ENCODE peak calls at places on chromosomes 1 and 21, in six cellular contexts. U, S, C, J, F and B are unnamed samples.

GRCh38 chr1:185317886-185318310 is 855 bp upstream of the IVNS1ABP start:
- DNase-seq in J (peak; percentile 27), U (peak; percentile 60), F (peak; percentile 47), S (no peak), C (peak; percentile 42), B (peak; percentile 51)

GRCh38 chr1:177138347-177138746 is 26.2 kb downstream of the ASTN1 start:
- DNase-seq in F (peak; percentile 5), J (no peak), C (no peak), U (no peak), S (no peak), B (no peak)

GRCh38 chr1:155910621-155911121 is 478 bp downstream of the RIT1 start:
- DNase-seq in S (peak; percentile 49), C (peak; percentile 59), J (peak; percentile 37), F (peak; percentile 13), U (no peak), B (no peak)

GRCh38 chr1:19353596-19353995 is 41.5 kb downstream of the SLC66A1 start:
- DNase-seq in C (no peak), U (no peak), J (no peak), S (peak; percentile 37), F (no peak), B (no peak)

GRCh38 chr1:205565799-205566198 is 61.3 kb downstream of the CDK18 start:
- DNase-seq in U (no peak), F (no peak), C (no peak), S (no peak), J (no peak), B (no peak)

GRCh38 chr1:184888505-184888904 is 85.8 kb downstream of the NIBAN1 start:
- DNase-seq in S (no peak), C (no peak), F (no peak), U (no peak), J (peak; percentile 53), B (no peak)

GRCh38 chr21:45831991-45832740 is 149.4 kb upstream of the COL6A1 start:
- DNase-seq in U (no peak), C (no peak), F (no peak), J (peak; percentile 79), S (no peak), B (no peak)

GRCh38 chr1:207181838-207182237 is 77.8 kb downstream of the C4BPA start:
- DNase-seq in J (peak; percentile 35), C (peak; percentile 20), F (no peak), S (no peak), U (no peak), B (no peak)

GRCh38 chr1:30778156-30778978 is 20.8 kb upstream of the LAPTM5 start:
- DNase-seq in U (peak; percentile 91), S (no peak), J (peak; percentile 94), F (peak; percentile 80), C (peak; percentile 44), B (no peak)

GRCh38 chr1:32759997-32760623 is 57.0 kb downstream of the YARS1 start:
- DNase-seq in J (peak; percentile 67), F (peak; percentile 99), S (peak; percentile 86), U (peak; percentile 99), C (peak; percentile 95), B (peak; percentile 96)

GRCh38 chr1:119219711-119220110 is 79.3 kb upstream of the WARS2 start:
- DNase-seq in S (no peak), C (no peak), U (no peak), F (no peak), J (no peak), B (no peak)

GRCh38 chr1:47183308-47184089 is 6.3 kb downstream of the PDZK1IP1 start:
- DNase-seq in J (no peak), U (peak; percentile 38), C (no peak), F (no peak), S (no peak), B (no peak)

GRCh38 chr1:63916485-63917360 is 142.9 kb downstream of the ROR1 start:
- DNase-seq in C (no peak), U (no peak), S (no peak), J (no peak), F (no peak), B (no peak)

GRCh38 chr1:41354956-41355355 is 6.3 kb upstream of the FOXO6 start:
- DNase-seq in S (peak; percentile 7), J (no peak), F (no peak), C (no peak), U (no peak), B (no peak)

GRCh38 chr1:152959273-152959672 is 11.2 kb upstream of the SPRR4 start:
- DNase-seq in F (no peak), U (no peak), J (no peak), S (no peak), C (no peak), B (no peak)

GRCh38 chr1:71881611-71882010 is 400.7 kb downstream of the NEGR1 start:
- DNase-seq in F (no peak), C (no peak), S (no peak), U (no peak), J (peak; percentile 6), B (no peak)

GRCh38 chr1:152459596-152460528 is 45.8 kb upstream of the CRNN start:
- DNase-seq in F (peak; percentile 72), C (peak; percentile 83), J (peak; percentile 85), S (peak; percentile 12), U (no peak), B (peak; percentile 56)

GRCh38 chr1:228837817-228838716 is 102.8 kb downstream of the RHOU start:
- DNase-seq in U (peak; percentile 65), J (peak; percentile 96), C (peak; percentile 96), S (no peak), F (peak; percentile 70), B (peak; percentile 80)

GRCh38 chr21:34936299-34936698 is 112.8 kb downstream of the RUNX1 start:
- DNase-seq in U (no peak), S (no peak), C (no peak), F (no peak), J (no peak), B (no peak)

GRCh38 chr21:34935868-34936267 is 113.2 kb downstream of the RUNX1 start:
- DNase-seq in U (no peak), C (no peak), S (no peak), J (no peak), F (no peak), B (no peak)

GRCh38 chr21:34935452-34935851 is 113.7 kb downstream of the RUNX1 start:
- DNase-seq in S (no peak), F (no peak), U (no peak), J (no peak), C (no peak), B (no peak)

GRCh38 chr21:34933609-34934345 is 115.3 kb downstream of the RUNX1 start:
- DNase-seq in C (no peak), S (no peak), J (no peak), F (no peak), U (no peak), B (no peak)

GRCh38 chr21:34934350-34934749 is 114.8 kb downstream of the RUNX1 start:
- DNase-seq in C (no peak), S (no peak), U (no peak), F (no peak), J (no peak), B (no peak)
- H3K4me1 ChIP-seq in C (peaks cover 18% of the 10 kb centered on the region), S (no peaks in the 10 kb centered on the region), U (peaks cover 22% of the 10 kb centered on the region), F (no peaks in the 10 kb centered on the region), J (no peaks in the 10 kb centered on the region), B (no peaks in the 10 kb centered on the region)

GRCh38 chr1:248808876-248809275 is 16.8 kb downstream of the SH3BP5L start:
- DNase-seq in C (no peak), S (no peak), F (no peak), U (no peak), J (no peak), B (no peak)

GRCh38 chr1:248812736-248813425 is 12.8 kb downstream of the SH3BP5L start:
- DNase-seq in J (no peak), F (no peak), U (no peak), C (no peak), S (no peak), B (no peak)

GRCh38 chr1:248810727-248811513 is 14.8 kb downstream of the SH3BP5L start:
- DNase-seq in J (peak; percentile 62), F (peak; percentile 37), U (no peak), C (no peak), S (no peak), B (no peak)

GRCh38 chr1:248811514-248812490 is 13.9 kb downstream of the SH3BP5L start:
- DNase-seq in U (no peak), F (peak; percentile 25), C (peak; percentile 18), J (no peak), S (no peak), B (no peak)

DNA sequence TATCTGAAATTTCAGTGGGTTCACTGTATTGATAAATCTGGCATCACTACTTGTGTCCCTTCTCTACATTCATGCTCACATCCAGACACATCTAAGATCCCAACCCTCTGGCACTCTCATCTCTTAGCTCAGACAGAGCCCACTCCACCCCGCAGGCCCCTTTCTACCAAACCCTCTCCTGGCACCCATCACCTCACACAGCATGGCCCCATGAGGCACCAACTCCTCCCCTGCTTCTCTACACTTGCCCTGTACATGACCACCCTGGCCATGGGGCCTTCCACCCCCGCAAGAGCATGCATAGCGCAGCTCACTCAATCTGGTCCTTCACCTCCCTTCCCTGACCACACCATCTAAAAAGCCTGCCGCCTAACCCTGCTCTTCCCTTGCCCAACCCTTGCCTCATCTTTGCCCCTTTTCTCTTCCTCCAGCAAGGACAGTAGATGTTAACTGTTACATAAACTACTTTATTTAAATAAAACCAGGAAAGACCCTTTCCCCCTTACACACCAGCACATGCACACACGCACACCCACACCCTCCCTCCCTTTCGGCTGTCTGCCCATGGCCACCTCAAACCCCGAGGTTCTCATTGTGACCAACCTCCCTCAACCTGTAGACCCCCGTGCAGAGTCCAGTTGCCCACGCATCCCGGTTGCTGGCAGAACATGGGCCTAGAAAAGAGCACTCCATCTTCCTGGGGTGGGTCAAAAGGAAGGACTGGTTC is 15.6 kb downstream of the SH3BP5L start:
- DNase-seq in F (no peak), U (no peak), J (no peak), S (no peak), C (no peak), B (no peak)
- H3K4me1 ChIP-seq in F (no peaks in the 10 kb centered on the region), U (no peaks in the 10 kb centered on the region), J (peaks cover 9% of the 10 kb centered on the region), S (no peaks in the 10 kb centered on the region), C (peaks cover 10% of the 10 kb centered on the region), B (no peaks in the 10 kb centered on the region)

DNA sequence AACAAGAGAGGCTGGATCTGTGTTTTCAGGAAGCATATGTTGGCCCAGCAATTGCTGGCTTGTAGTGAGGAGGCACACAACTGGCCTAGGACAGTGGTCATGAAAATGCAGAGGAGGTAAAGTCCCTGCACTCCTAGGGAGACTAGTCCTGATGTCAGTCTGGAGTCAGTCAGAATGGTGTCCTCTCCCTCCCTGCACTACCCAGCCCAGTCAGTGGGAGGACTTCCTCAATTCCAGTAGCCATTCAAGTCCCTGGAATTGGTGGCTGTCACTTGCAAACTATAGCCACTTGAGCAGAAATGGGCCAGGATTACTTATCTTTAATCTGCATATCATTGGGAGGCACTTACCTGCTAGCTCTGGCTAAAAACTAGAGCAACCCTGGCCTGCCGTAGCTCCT is 18.6 kb downstream of the NDUFS5 start:
- DNase-seq in U (no peak), C (no peak), J (no peak), S (no peak), F (no peak), B (no peak)
- H3K4me1 ChIP-seq in U (no peaks in the 10 kb centered on the region), C (peaks cover 5% of the 10 kb centered on the region), J (peaks cover 16% of the 10 kb centered on the region), S (peaks cover 13% of the 10 kb centered on the region), F (no peaks in the 10 kb centered on the region), B (no peaks in the 10 kb centered on the region)

GRCh38 chr1:220929304-220929703 is 50.1 kb downstream of the HLX start:
- DNase-seq in S (no peak), C (no peak), F (no peak), U (no peak), J (no peak), B (no peak)
- H3K4me1 ChIP-seq in S (no peaks in the 10 kb centered on the region), C (no peaks in the 10 kb centered on the region), F (no peaks in the 10 kb centered on the region), U (no peaks in the 10 kb centered on the region), J (no peaks in the 10 kb centered on the region), B (no peaks in the 10 kb centered on the region)

GRCh38 chr1:15068152-15068551 is 85.4 kb upstream of the TMEM51 start:
- DNase-seq in C (no peak), U (no peak), F (no peak), S (no peak), J (no peak), B (no peak)
- H3K4me1 ChIP-seq in C (no peaks in the 10 kb centered on the region), U (peaks cover 5% of the 10 kb centered on the region), F (no peaks in the 10 kb centered on the region), S (no peaks in the 10 kb centered on the region), J (no peaks in the 10 kb centered on the region), B (no peaks in the 10 kb centered on the region)

GRCh38 chr1:230827801-230828200 is 40.5 kb downstream of the C1orf198 start:
- DNase-seq in U (no peak), J (no peak), F (no peak), S (no peak), C (no peak), B (no peak)
- H3K4me1 ChIP-seq in U (no peaks in the 10 kb centered on the region), J (peaks cover 6% of the 10 kb centered on the region), F (peaks cover 9% of the 10 kb centered on the region), S (peaks cover 15% of the 10 kb centered on the region), C (peaks cover 18% of the 10 kb centered on the region), B (peaks cover 13% of the 10 kb centered on the region)